ENCODE peak calls at places on chromosomes 11 and 22, in eight cellular contexts. C is uterus; A is iPS DF 6.9; R is left ventricle myocardium inferior; B is tibial nerve; G is cardiac muscle cell; Q is CD4-positive, alpha-beta memory T cell; P is neural progenitor cell. T is an unnamed sample. For H3K4me1, the result is how much of the 10 kb centered on the place peaks cover.

GRCh38 chr11:71349627-71350026 is 97.2 kb upstream of the SHANK2 start:
- DNase-seq in C (no peak), A (no peak), R (no peak), B (no peak), G (no peak), Q (no peak), P (no peak), T (no peak)

GRCh38 chr11:67275606-67276409 is 9.5 kb downstream of the GRK2 start:
- DNase-seq in C (peak), A (no peak), R (no peak), B (no peak), G (no peak), Q (peak), P (no peak), T (no peak)

GRCh38 chr11:16169541-16169940 is 186.8 kb downstream of the SOX6 start:
- DNase-seq in C (no peak), A (no peak), R (no peak), B (no peak), G (no peak), Q (no peak), P (no peak), T (no peak)

GRCh38 chr22:35539910-35540599 is 576 bp upstream of the RASD2 start:
- DNase-seq in C (peak), A (no peak), R (peak), B (no peak), G (peak), Q (peak), P (peak), T (peak)

GRCh38 chr22:31271485-31271884 is 20.8 kb downstream of the PIK3IP1 start:
- DNase-seq in C (no peak), A (no peak), R (no peak), B (no peak), G (no peak), Q (no peak), P (no peak), T (no peak)

GRCh38 chr11:132658004-132658403 is 874.3 kb downstream of the OPCML start:
- DNase-seq in C (no peak), A (no peak), R (no peak), B (no peak), G (no peak), Q (no peak), P (no peak), T (no peak)

GRCh38 chr22:42171946-42172345 is 41.3 kb upstream of the CYP2D6 start:
- DNase-seq in C (no peak), A (no peak), R (no peak), B (no peak), G (no peak), Q (no peak), P (no peak), T (no peak)

GRCh38 chr11:114250993-114251796 is 45.0 kb upstream of the NNMT start:
- DNase-seq in C (peak), A (no peak), R (peak), B (peak), G (no peak), Q (peak), P (no peak), T (no peak)

GRCh38 chr11:69218271-69218682 is 62.5 kb downstream of the SMIM38 start:
- DNase-seq in C (no peak), A (no peak), R (no peak), B (no peak), G (no peak), Q (no peak), P (no peak), T (no peak)

GRCh38 chr11:102322560-102322959 is 5.3 kb downstream of the BIRC3 start:
- DNase-seq in C (no peak), A (no peak), R (no peak), B (no peak), G (no peak), Q (no peak), P (no peak), T (no peak)

GRCh38 chr11:6458352-6458751 is 15.4 kb downstream of the TRIM3 start:
- DNase-seq in C (no peak), A (no peak), R (no peak), B (no peak), G (no peak), Q (no peak), P (no peak), T (no peak)

GRCh38 chr11:132977746-132978145 is 554.6 kb downstream of the OPCML start:
- DNase-seq in C (no peak), A (no peak), R (no peak), B (no peak), G (no peak), Q (no peak), P (no peak), T (no peak)

GRCh38 chr11:131584694-131585592 is 214.5 kb downstream of the NTM start:
- DNase-seq in C (no peak), A (peak), R (peak), B (no peak), G (peak), Q (no peak), P (peak), T (peak)

GRCh38 chr22:23856721-23857605 is 712 bp upstream of the SLC2A11 start:
- DNase-seq in C (no peak), A (no peak), R (no peak), B (no peak), G (peak), Q (no peak), P (peak), T (no peak)

GRCh38 chr11:75896843-75897419 is 81.9 kb downstream of the UVRAG start:
- DNase-seq in C (no peak), A (no peak), R (no peak), B (no peak), G (peak), Q (no peak), P (peak), T (peak)

GRCh38 chr11:7572001-7572712 is 58.4 kb downstream of the PPFIBP2 start:
- DNase-seq in C (no peak), A (no peak), R (no peak), B (no peak), G (no peak), Q (no peak), P (no peak), T (peak)

DNA sequence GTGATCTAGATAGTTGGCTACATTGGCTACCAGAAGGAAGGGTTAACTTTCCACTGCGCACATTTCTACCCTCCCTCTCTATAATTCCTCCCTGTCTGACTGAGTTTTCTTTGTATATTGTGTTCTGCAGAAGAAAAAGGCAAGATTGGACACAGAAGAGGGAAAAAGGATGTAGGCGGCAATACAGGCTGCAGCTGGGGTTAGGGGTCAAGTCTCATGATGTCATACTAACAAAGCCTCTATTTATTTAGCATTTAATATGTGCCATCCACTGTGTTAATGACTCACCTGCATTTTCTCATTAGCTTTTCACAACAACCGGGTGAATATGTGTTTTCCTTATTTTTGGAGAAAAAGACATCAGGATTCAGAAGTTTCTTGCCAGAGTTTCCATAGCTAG is 2.0 kb downstream of the FAM83F start:
- DNase-seq in C (no peak), A (no peak), R (no peak), B (no peak), G (no peak), Q (no peak), P (no peak), T (no peak)
- H3K4me1 ChIP-seq in C (under half), A (under half), R (under half), B (half or more), G (under half), Q (under half), P (under half), T (under half)

GRCh38 chr11:62504158-62504973 is 42.2 kb downstream of the AHNAK start:
- DNase-seq in C (no peak), A (no peak), R (no peak), B (no peak), G (peak), Q (no peak), P (peak), T (no peak)
- H3K4me1 ChIP-seq in C (under half), A (under half), R (half or more), B (half or more), G (under half), Q (under half), P (half or more), T (under half)

GRCh38 chr11:88398372-88399140 is 61.0 kb upstream of the CTSC start:
- DNase-seq in C (no peak), A (no peak), R (no peak), B (no peak), G (no peak), Q (no peak), P (no peak), T (no peak)

GRCh38 chr11:88402784-88403183 is 65.2 kb upstream of the CTSC start:
- DNase-seq in C (no peak), A (no peak), R (no peak), B (no peak), G (no peak), Q (no peak), P (no peak), T (no peak)

GRCh38 chr11:88404363-88404762 is 66.8 kb upstream of the CTSC start:
- DNase-seq in C (no peak), A (no peak), R (no peak), B (no peak), G (no peak), Q (no peak), P (no peak), T (no peak)

GRCh38 chr11:88402192-88402715 is 64.7 kb upstream of the CTSC start:
- DNase-seq in C (no peak), A (no peak), R (no peak), B (no peak), G (no peak), Q (no peak), P (peak), T (no peak)

DNA sequence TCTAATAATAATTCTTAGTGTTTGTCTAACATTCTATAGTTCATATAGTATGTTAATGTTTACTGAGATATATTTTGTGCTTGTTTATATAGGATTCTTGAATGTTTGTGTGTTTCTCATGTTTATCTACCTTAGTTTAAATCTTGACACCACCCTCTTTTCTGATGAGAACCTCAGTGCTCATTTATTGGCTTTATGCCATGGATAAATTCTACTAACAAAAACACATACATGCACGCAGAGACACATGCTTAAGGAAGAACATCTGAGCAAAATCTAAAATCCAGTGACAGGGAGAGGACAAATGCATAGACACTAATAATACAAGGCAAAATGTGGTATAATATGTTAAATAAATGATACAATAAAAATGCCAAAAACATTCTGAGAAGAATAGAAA is 61.6 kb upstream of the CTSC start:
- DNase-seq in C (no peak), A (no peak), R (no peak), B (no peak), G (no peak), Q (no peak), P (no peak), T (no peak)
- H3K4me1 ChIP-seq in C (under half), A (under half), R (under half), B (under half), G (under half), Q (under half), P (under half), T (under half)

GRCh38 chr11:118151421-118151820 is 1.2 kb downstream of the SCN4B start:
- DNase-seq in C (no peak), A (no peak), R (no peak), B (no peak), G (no peak), Q (no peak), P (no peak), T (no peak)
- H3K4me1 ChIP-seq in C (under half), A (under half), R (under half), B (under half), G (under half), Q (under half), P (under half), T (under half)

DNA sequence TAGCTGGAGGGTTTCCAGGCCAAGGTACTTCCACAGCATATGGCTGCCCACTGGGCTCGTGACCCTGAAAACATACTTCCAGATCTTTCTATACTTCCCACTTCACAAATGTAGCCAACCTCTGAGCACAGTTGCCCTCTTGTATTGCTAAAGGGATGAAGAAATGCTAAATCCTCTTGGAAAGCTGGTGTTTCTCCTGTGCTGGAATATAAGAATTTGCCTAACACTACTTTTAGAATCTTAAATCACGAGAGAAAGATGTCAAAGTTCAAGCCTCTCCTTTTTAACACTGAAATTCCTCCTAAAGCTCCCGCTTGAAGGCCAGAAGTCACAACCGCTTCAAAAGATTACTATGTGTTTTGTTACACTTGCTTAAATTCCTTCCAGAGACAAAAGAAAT is 21.9 kb downstream of the MAML2 start:
- DNase-seq in C (no peak), A (no peak), R (no peak), B (no peak), G (no peak), Q (no peak), P (no peak), T (no peak)
- H3K4me1 ChIP-seq in C (under half), A (under half), R (half or more), B (half or more), G (under half), Q (half or more), P (under half), T (under half)

DNA sequence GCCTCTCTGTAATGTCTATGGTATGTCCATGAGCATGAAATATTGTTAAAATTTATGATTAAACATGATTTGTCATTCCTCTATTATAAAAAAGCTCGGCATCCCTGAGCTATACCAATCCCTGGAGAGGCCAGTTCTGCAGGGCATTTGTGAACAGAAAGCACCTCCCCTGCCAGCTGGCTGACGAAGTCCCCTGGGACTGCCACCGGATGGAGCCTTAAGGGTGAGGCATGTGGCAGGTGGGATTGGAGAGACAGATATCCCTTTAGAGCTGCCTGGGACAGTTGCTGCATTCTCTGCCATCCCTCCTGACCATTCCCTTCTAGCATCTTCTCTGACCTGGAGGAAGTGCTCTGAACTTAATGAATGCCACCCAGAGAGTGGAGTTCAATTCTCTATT is 219.2 kb upstream of the NAV2 start:
- DNase-seq in C (no peak), A (no peak), R (no peak), B (no peak), G (no peak), Q (no peak), P (peak), T (peak)
- H3K4me1 ChIP-seq in C (under half), A (under half), R (under half), B (under half), G (under half), Q (under half), P (under half), T (under half)